ENCODE peak calls at places on chromosomes 11 and 22, in five cellular contexts. P is germinal center, C is mucosa of gallbladder, U is AG08396, G is hypothalamus. V is an unnamed sample.

GRCh38 chr22:38733329-38734202 is 22.2 kb downstream of the SUN2 start:
- DNase-seq in P (peak; percentile 65), U (peak; percentile 61), G (no peak), C (peak; percentile 72), V (peak; percentile 98)

GRCh38 chr11:131875611-131876010 is 505.2 kb downstream of the NTM start:
- DNase-seq in P (no peak), U (no peak), G (no peak), C (peak; percentile 15), V (no peak)

GRCh38 chr11:62919898-62920640 is 1.1 kb downstream of the CHRM1 start:
- DNase-seq in P (no peak), C (no peak), U (no peak), G (no peak), V (no peak)

GRCh38 chr22:37121887-37122591 is 12.5 kb upstream of the TMPRSS6 start:
- DNase-seq in G (no peak), P (peak; percentile 83), C (peak; percentile 57), U (no peak), V (no peak)

GRCh38 chr11:117903505-117904382 is 25.5 kb downstream of the TMPRSS13 start:
- DNase-seq in U (no peak), P (no peak), C (no peak), G (no peak), V (no peak)

GRCh38 chr11:114026355-114026754 is 33.2 kb upstream of the ZBTB16 start:
- DNase-seq in U (no peak), C (no peak), P (no peak), G (no peak), V (no peak)

GRCh38 chr11:58060939-58061672 is 30.4 kb downstream of the OR6Q1 start:
- DNase-seq in G (no peak), U (no peak), P (no peak), C (no peak), V (no peak)

GRCh38 chr11:36041988-36042606 is 98.2 kb downstream of the LDLRAD3 start:
- DNase-seq in C (no peak), P (no peak), G (no peak), U (peak; percentile 26), V (no peak)

GRCh38 chr22:44813416-44813815 is 61.0 kb downstream of the ARHGAP8 start:
- DNase-seq in P (no peak), C (no peak), U (no peak), G (no peak), V (no peak)

GRCh38 chr22:36048911-36049677 is 20.5 kb upstream of the RBFOX2 start:
- DNase-seq in G (no peak), U (no peak), C (no peak), P (no peak), V (no peak)

GRCh38 chr22:48301421-48301820 is 1526.3 kb downstream of the BRD1 start:
- DNase-seq in P (no peak), G (no peak), C (no peak), U (no peak), V (no peak)

GRCh38 chr22:30324008-30324730 is 2.6 kb downstream of the TBC1D10A start:
- DNase-seq in P (no peak), C (no peak), U (peak; percentile 68), G (no peak), V (no peak)

GRCh38 chr11:16326679-16327297 is 29.6 kb downstream of the SOX6 start:
- DNase-seq in G (no peak), P (no peak), C (no peak), U (peak; percentile 2), V (no peak)

GRCh38 chr11:73950869-73951710 is at the start of gene DNAJB13:
- DNase-seq in P (peak; percentile 84), U (peak; percentile 84), C (peak; percentile 61), G (no peak), V (no peak)

GRCh38 chr11:61339490-61339878 is 6.5 kb downstream of the TKFC start:
- DNase-seq in P (no peak), C (no peak), G (no peak), U (no peak), V (no peak)

GRCh38 chr11:34651551-34651950 is 30.7 kb downstream of the EHF start:
- DNase-seq in G (no peak), P (no peak), U (no peak), C (no peak), V (no peak)

GRCh38 chr11:130001491-130002351 is 914 bp downstream of the PRDM10 start:
- DNase-seq in P (peak; percentile 35), U (peak; percentile 82), C (peak; percentile 15), G (peak; percentile 21), V (no peak)

GRCh38 chr11:10351768-10352641 is 47.1 kb downstream of the ADM start:
- DNase-seq in G (no peak), C (peak; percentile 86), U (peak; percentile 70), P (no peak), V (peak; percentile 68)

GRCh38 chr11:118820412-118821357 is 29.7 kb upstream of the DDX6 start:
- DNase-seq in U (peak; percentile 46), C (peak; percentile 89), P (peak; percentile 77), G (peak; percentile 14), V (peak; percentile 85)

GRCh38 chr22:38304526-38304925 is 12.7 kb downstream of the CSNK1E start:
- DNase-seq in C (no peak), U (no peak), P (no peak), G (no peak), V (no peak)

GRCh38 chr11:72224587-72225410 is at the start of gene INPPL1:
- DNase-seq in C (no peak), G (no peak), P (no peak), U (peak; percentile 53), V (no peak)

GRCh38 chr11:1827095-1827797 is 7.5 kb upstream of the SYT8 start:
- DNase-seq in C (peak; percentile 86), G (no peak), P (no peak), U (peak; percentile 87), V (no peak)

GRCh38 chr11:2714871-2715270 is 15.1 kb upstream of the KCNQ1OT1 start:
- DNase-seq in U (no peak), G (no peak), P (no peak), C (no peak), V (no peak)

GRCh38 chr22:21026783-21027692 is 5.3 kb downstream of the SLC7A4 start:
- DNase-seq in C (no peak), U (peak; percentile 66), G (no peak), P (no peak), V (no peak)

GRCh38 chr11:115476463-115477286 is 27.5 kb downstream of the CADM1 start:
- DNase-seq in G (no peak), U (no peak), P (no peak), C (no peak), V (no peak)

GRCh38 chr11:32874144-32874543 is 18.5 kb upstream of the QSER1 start:
- DNase-seq in G (no peak), C (no peak), U (no peak), P (no peak), V (no peak)

GRCh38 chr11:9125185-9125886 is 33.9 kb upstream of the SCUBE2 start:
- DNase-seq in P (no peak), G (no peak), C (no peak), U (no peak), V (no peak)

GRCh38 chr11:110076388-110076965 is 16.7 kb upstream of the ZC3H12C start:
- DNase-seq in G (no peak), C (no peak), P (no peak), U (no peak), V (no peak)

GRCh38 chr11:44203270-44204043 is 106.5 kb downstream of the ALX4 start:
- DNase-seq in G (no peak), P (no peak), C (peak; percentile 23), U (no peak), V (peak; percentile 67)

GRCh38 chr22:46119729-46120419 is 30.5 kb upstream of the PPARA start:
- DNase-seq in C (peak; percentile 65), G (no peak), P (no peak), U (peak; percentile 91), V (no peak)

GRCh38 chr11:35144103-35144741 is 5.3 kb downstream of the CD44 start:
- DNase-seq in G (no peak), P (peak; percentile 68), C (no peak), U (peak; percentile 66), V (no peak)

GRCh38 chr11:75142714-75143419 is 8.0 kb upstream of the SLCO2B1 start:
- DNase-seq in G (no peak), U (peak; percentile 93), P (peak; percentile 33), C (peak; percentile 76), V (peak; percentile 58)

GRCh38 chr11:60950933-60951610 is 904 bp downstream of the SLC15A3 start:
- DNase-seq in C (no peak), G (no peak), P (peak; percentile 33), U (no peak), V (no peak)